ENCODE peak calls at places on chromosomes 12 and 14, in four cellular contexts. One of them, this sample, is unnamed.

GRCh38 chr14:94021001-94021400 is 5.1 kb upstream of the OTUB2 start:
- DNase-seq in HL-60: no peak
- DNase-seq in prostate gland: no peak
- DNase-seq in HCT116: no peak
- DNase-seq in this sample: no peak

GRCh38 chr12:116547955-116548471 is 11.2 kb upstream of the MAP1LC3B2 start:
- DNase-seq in HL-60: peak; percentile 90
- DNase-seq in HCT116: no peak
- DNase-seq in prostate gland: no peak
- DNase-seq in this sample: no peak

GRCh38 chr12:46342562-46343033 is 30.0 kb downstream of the SLC38A2 start:
- DNase-seq in HL-60: peak; percentile 25
- DNase-seq in HCT116: peak; percentile 56
- DNase-seq in prostate gland: peak; percentile 13
- DNase-seq in this sample: no peak

GRCh38 chr12:49777341-49777740 is 36.0 kb downstream of the TMBIM6 start:
- DNase-seq in HL-60: no peak
- DNase-seq in HCT116: no peak
- DNase-seq in prostate gland: no peak
- DNase-seq in this sample: no peak

GRCh38 chr14:53450871-53451270 is 297.7 kb upstream of the DDHD1 start:
- DNase-seq in HL-60: no peak
- DNase-seq in prostate gland: peak; percentile 13
- DNase-seq in HCT116: no peak
- DNase-seq in this sample: no peak

GRCh38 chr14:77151245-77151644 is 9.7 kb upstream of the ZDHHC22 start:
- DNase-seq in HCT116: no peak
- DNase-seq in prostate gland: no peak
- DNase-seq in HL-60: no peak
- DNase-seq in this sample: no peak

GRCh38 chr14:70008457-70008856 is 129.2 kb downstream of the SMOC1 start:
- DNase-seq in HCT116: no peak
- DNase-seq in HL-60: no peak
- DNase-seq in prostate gland: no peak
- DNase-seq in this sample: no peak

GRCh38 chr12:127363392-127363791 is 903.6 kb upstream of the TMEM132C start:
- DNase-seq in prostate gland: no peak
- DNase-seq in HCT116: peak; percentile 22
- DNase-seq in HL-60: peak; percentile 5
- DNase-seq in this sample: no peak

GRCh38 chr12:26285401-26285800 is 90.0 kb downstream of the SSPN start:
- DNase-seq in prostate gland: no peak
- DNase-seq in HL-60: no peak
- DNase-seq in HCT116: no peak
- DNase-seq in this sample: no peak

GRCh38 chr14:103868242-103868897 is 21.0 kb upstream of the PPP1R13B start:
- DNase-seq in HCT116: no peak
- DNase-seq in prostate gland: peak; percentile 82
- DNase-seq in HL-60: no peak
- DNase-seq in this sample: no peak

DNA sequence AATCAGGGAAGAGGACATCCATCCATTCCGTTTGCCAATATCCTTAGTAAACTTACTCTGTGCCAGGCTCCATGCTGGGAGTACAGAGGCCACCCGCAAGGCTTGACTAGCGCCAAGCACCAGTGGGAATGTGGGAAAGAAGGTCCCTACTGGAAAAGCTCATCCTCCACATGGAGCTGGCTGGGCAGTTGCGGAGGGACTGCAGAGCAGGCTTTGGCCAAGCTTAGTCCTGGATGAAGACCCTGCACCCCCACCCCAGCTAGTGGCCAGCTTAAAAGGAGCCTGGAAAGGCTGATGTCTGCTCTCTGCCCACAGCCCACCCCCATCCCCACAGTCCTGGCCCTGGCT is 22.3 kb upstream of the EIF2B2 start:
- DNase-seq in prostate gland: no peak
- DNase-seq in HL-60: no peak
- DNase-seq in HCT116: no peak
- DNase-seq in this sample: no peak
- H3K4me3 ChIP-seq in prostate gland: no peak overlapping the region
- H3K4me3 ChIP-seq in HL-60: no peak overlapping the region
- H3K4me3 ChIP-seq in HCT116: no peak overlapping the region
- H3K4me3 ChIP-seq in this sample: no peak overlapping the region

DNA sequence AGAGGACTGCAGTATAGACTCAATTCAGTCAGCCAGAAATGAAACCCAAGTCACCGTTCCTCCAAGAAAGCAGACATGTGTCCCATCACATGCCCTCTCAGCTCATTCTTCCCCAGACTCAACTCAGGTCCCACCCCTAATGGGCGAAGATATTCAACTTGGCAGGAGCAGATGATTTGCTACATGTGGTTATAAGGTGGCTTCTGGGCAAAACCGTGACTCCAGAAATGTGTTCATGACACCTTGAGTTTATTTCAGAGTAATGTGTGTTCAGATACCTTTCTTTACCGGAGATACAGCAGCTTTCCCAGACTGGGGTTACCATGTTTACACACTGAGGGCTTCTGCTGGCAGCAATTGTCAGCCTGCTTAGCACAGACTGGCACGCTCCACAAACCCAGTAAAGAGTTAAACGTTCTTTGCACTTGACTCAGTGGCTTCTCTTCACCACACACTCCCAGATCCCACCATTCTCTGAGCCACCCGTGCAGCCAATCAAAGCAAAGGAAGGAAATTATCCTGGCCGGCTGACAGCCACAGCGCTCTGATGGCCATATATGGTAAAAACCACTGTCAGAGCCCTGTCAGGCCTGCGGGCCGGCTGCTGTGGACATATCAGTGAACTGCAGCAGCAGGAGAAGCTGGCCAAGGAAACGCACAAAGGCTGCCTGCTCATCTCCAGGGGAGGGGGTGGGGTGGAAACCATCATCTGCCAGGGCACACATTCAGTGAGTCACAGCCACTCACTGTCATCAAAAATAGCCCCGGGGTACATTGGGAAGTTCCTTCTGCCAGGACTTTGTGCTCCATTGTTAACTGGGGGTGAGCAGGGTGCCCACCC is 39.9 kb downstream of the CORO1C start:
- DNase-seq in prostate gland: peak; percentile 95
- DNase-seq in HCT116: peak; percentile 86
- DNase-seq in HL-60: peak; percentile 92
- DNase-seq in this sample: peak; percentile 76
- TF ChIP-seq CTCF in prostate gland: no peak
- TF ChIP-seq CTCF in HCT116: peak; percentile 28
- TF ChIP-seq CTCF in HL-60: no peak
- TF ChIP-seq CTCF in this sample: no peak

DNA sequence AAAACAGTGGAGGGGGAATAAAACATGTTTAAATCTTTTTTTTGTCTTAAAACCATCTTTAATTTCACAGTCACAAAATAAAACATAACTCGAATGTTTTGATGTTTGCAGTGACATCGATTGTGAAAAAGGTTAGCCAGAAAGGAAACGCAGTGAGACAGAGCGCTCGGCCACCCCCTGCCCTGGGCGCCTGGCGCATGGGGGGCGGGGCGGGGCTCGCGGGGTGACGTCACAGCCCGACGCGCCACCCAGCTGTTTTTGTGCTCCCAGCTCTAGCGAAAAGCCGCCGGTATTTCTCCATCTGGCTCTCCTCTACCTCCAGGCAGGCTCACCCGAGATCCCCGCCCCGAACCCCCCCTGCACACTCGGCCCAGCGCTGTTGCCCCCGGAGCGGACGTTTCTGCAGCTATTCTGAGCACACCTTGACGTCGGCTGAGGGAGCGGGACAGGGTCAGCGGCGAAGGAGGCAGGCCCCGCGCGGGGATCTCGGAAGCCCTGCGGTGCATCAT is at the start of gene GABARAPL1:
- DNase-seq in HL-60: peak; percentile 77
- DNase-seq in HCT116: peak; percentile 39
- DNase-seq in prostate gland: peak; percentile 88
- DNase-seq in this sample: no peak
- TF ChIP-seq POLR2AphosphoS5 in HL-60: no peak
- TF ChIP-seq POLR2AphosphoS5 in HCT116: no peak
- TF ChIP-seq POLR2AphosphoS5 in prostate gland: no peak
- TF ChIP-seq POLR2AphosphoS5 in this sample: no peak

GRCh38 chr12:6952860-6953416 is 1.8 kb downstream of the PTPN6 start:
- DNase-seq in HL-60: no peak
- DNase-seq in prostate gland: no peak
- DNase-seq in HCT116: no peak
- DNase-seq in this sample: no peak
- H3K4me3 ChIP-seq in HL-60: peak overlapping the region; percentile 80
- H3K4me3 ChIP-seq in prostate gland: no peak overlapping the region
- H3K4me3 ChIP-seq in HCT116: no peak overlapping the region
- H3K4me3 ChIP-seq in this sample: no peak overlapping the region

GRCh38 chr14:72888202-72888601 is 5.7 kb downstream of the DPF3 start:
- DNase-seq in HCT116: no peak
- DNase-seq in prostate gland: no peak
- DNase-seq in HL-60: no peak
- DNase-seq in this sample: no peak
- TF ChIP-seq CTCF in HCT116: no peak
- TF ChIP-seq CTCF in prostate gland: no peak
- TF ChIP-seq CTCF in HL-60: no peak
- TF ChIP-seq CTCF in this sample: no peak

GRCh38 chr12:93803408-93803807 is 126.2 kb downstream of the CRADD start:
- DNase-seq in prostate gland: peak; percentile 73
- DNase-seq in HL-60: no peak
- DNase-seq in HCT116: no peak
- DNase-seq in this sample: no peak
- TF ChIP-seq POLR2AphosphoS5 in prostate gland: peak; percentile 92
- TF ChIP-seq POLR2AphosphoS5 in HL-60: no peak
- TF ChIP-seq POLR2AphosphoS5 in HCT116: no peak
- TF ChIP-seq POLR2AphosphoS5 in this sample: no peak

GRCh38 chr14:89292579-89293348 is 124.3 kb downstream of the FOXN3 start:
- DNase-seq in HCT116: no peak
- DNase-seq in prostate gland: no peak
- DNase-seq in HL-60: peak; percentile 65
- DNase-seq in this sample: no peak
- H3K4me3 ChIP-seq in HCT116: no peak overlapping the region
- H3K4me3 ChIP-seq in prostate gland: no peak overlapping the region
- H3K4me3 ChIP-seq in HL-60: no peak overlapping the region
- H3K4me3 ChIP-seq in this sample: no peak overlapping the region

GRCh38 chr12:3655331-3655900 is 97.5 kb downstream of the CRACR2A start:
- DNase-seq in prostate gland: no peak
- DNase-seq in HL-60: peak; percentile 12
- DNase-seq in HCT116: no peak
- DNase-seq in this sample: no peak
- TF ChIP-seq CTCF in prostate gland: no peak
- TF ChIP-seq CTCF in HL-60: no peak
- TF ChIP-seq CTCF in HCT116: peak; percentile 60
- TF ChIP-seq CTCF in this sample: peak; percentile 30

This sample was measured in Panc1.